ENCODE peak calls at places on chromosomes 1 and 21, in five cellular contexts. Y is mucosa of descending colon; R is NCI-H1694; F is stimulated activated CD8-positive, alpha-beta memory T cell treated with anti-CD3 and anti-CD28 coated beads, Interleukin-7, amount 100 ng/mL, for 1 hour; T is Ammon's horn. G is an unnamed sample.

GRCh38 chr1:225431081-225431863 is 3.4 kb upstream of the LBR start:
- DNase-seq in Y (no peak), R (no peak), F (no peak), T (no peak), G (no peak)

GRCh38 chr1:12021616-12022015 is 2.3 kb downstream of the MIIP start:
- DNase-seq in Y (no peak), R (no peak), F (no peak), T (no peak), G (no peak)

GRCh38 chr1:114040273-114041043 is 61.2 kb downstream of the OLFML3 start:
- DNase-seq in Y (no peak), R (no peak), F (no peak), T (peak; percentile 48), G (no peak)

GRCh38 chr1:247338723-247339270 is 7.1 kb upstream of the ZNF496 start:
- DNase-seq in Y (no peak), R (no peak), F (no peak), T (no peak), G (no peak)

GRCh38 chr1:209652873-209653401 is 712 bp upstream of the LAMB3 start:
- DNase-seq in Y (peak; percentile 92), R (peak; percentile 36), F (no peak), T (peak; percentile 93), G (peak; percentile 83)

GRCh38 chr1:55484173-55484572 is 269.0 kb upstream of the USP24 start:
- DNase-seq in Y (no peak), R (no peak), F (no peak), T (no peak), G (no peak)

GRCh38 chr1:235939488-235939775 is 72.7 kb upstream of the LYST start:
- DNase-seq in Y (no peak), R (no peak), F (no peak), T (no peak), G (no peak)

GRCh38 chr1:155269381-155269780 is 3.9 kb downstream of the CLK2 start:
- DNase-seq in Y (no peak), R (no peak), F (no peak), T (no peak), G (no peak)

GRCh38 chr1:9101510-9102146 is 27.3 kb downstream of the GPR157 start:
- DNase-seq in Y (peak; percentile 39), R (peak; percentile 43), F (no peak), T (peak; percentile 58), G (no peak)

GRCh38 chr21:32463889-32464300 is 51.4 kb downstream of the EVA1C start:
- DNase-seq in Y (no peak), R (no peak), F (no peak), T (no peak), G (no peak)

GRCh38 chr21:44892095-44892494 is 18.6 kb upstream of the PTTG1IP start:
- DNase-seq in Y (no peak), R (no peak), F (no peak), T (no peak), G (no peak)

GRCh38 chr1:21773585-21773984 is 9.4 kb downstream of the USP48 start:
- DNase-seq in Y (no peak), R (no peak), F (no peak), T (no peak), G (no peak)

GRCh38 chr1:31871703-31872102 is 55.9 kb upstream of the SPOCD1 start:
- DNase-seq in Y (no peak), R (no peak), F (no peak), T (no peak), G (no peak)

GRCh38 chr1:37851782-37852210 is 7.6 kb downstream of the MTF1 start:
- DNase-seq in Y (no peak), R (no peak), F (no peak), T (peak; percentile 13), G (no peak)

GRCh38 chr1:182192215-182192614 is 130.7 kb upstream of the ZNF648 start:
- DNase-seq in Y (no peak), R (no peak), F (no peak), T (no peak), G (no peak)

GRCh38 chr1:203268901-203269653 is 36.2 kb upstream of the BTG2 start:
- DNase-seq in Y (no peak), R (peak; percentile 72), F (no peak), T (peak; percentile 92), G (no peak)

GRCh38 chr21:29293495-29293894 is 5.2 kb upstream of the BACH1 start:
- DNase-seq in Y (no peak), R (no peak), F (no peak), T (no peak), G (no peak)

GRCh38 chr1:17731460-17731859 is 23.7 kb upstream of the ACTL8 start:
- DNase-seq in Y (no peak), R (no peak), F (no peak), T (no peak), G (no peak)

GRCh38 chr1:56827711-56828110 is 8.5 kb upstream of the FYB2 start:
- DNase-seq in Y (no peak), R (peak; percentile 64), F (no peak), T (peak; percentile 39), G (no peak)

GRCh38 chr1:108816049-108816882 is 40.6 kb downstream of the AKNAD1 start:
- DNase-seq in Y (peak; percentile 62), R (no peak), F (no peak), T (peak; percentile 94), G (peak; percentile 43)

GRCh38 chr1:15326691-15327530 is 79.9 kb downstream of the FHAD1 start:
- DNase-seq in Y (no peak), R (no peak), F (no peak), T (no peak), G (no peak)

GRCh38 chr1:8394456-8395321 is 76.8 kb downstream of the SLC45A1 start:
- DNase-seq in Y (no peak), R (no peak), F (no peak), T (no peak), G (no peak)

GRCh38 chr1:166980818-166981217 is 5.5 kb upstream of the ILDR2 start:
- DNase-seq in Y (no peak), R (no peak), F (no peak), T (no peak), G (no peak)

GRCh38 chr1:108033486-108034081 is 68.6 kb upstream of the VAV3 start:
- DNase-seq in Y (no peak), R (no peak), F (no peak), T (no peak), G (no peak)

GRCh38 chr1:67614511-67614934 is 70.5 kb upstream of the GADD45A start:
- DNase-seq in Y (no peak), R (no peak), F (no peak), T (no peak), G (no peak)

GRCh38 chr1:205449750-205450443 is 5.9 kb downstream of the BLACAT1 start:
- DNase-seq in Y (peak; percentile 82), R (no peak), F (no peak), T (no peak), G (no peak)

GRCh38 chr1:59505596-59506028 is 208.7 kb downstream of the FGGY start:
- DNase-seq in Y (no peak), R (no peak), F (no peak), T (no peak), G (no peak)

GRCh38 chr1:94009304-94009703 is 100.1 kb upstream of the GCLM start:
- DNase-seq in Y (no peak), R (no peak), F (no peak), T (no peak), G (no peak)

GRCh38 chr1:5648410-5649165 is 343.6 kb downstream of the NPHP4 start:
- DNase-seq in Y (no peak), R (no peak), F (no peak), T (no peak), G (no peak)

GRCh38 chr21:41403331-41403730 is 22.7 kb upstream of the MX1 start:
- DNase-seq in Y (no peak), R (no peak), F (no peak), T (no peak), G (no peak)

GRCh38 chr1:108560430-108561144 is 687 bp downstream of the EEIG2 start:
- DNase-seq in Y (peak; percentile 74), R (peak; percentile 10), F (no peak), T (peak; percentile 51), G (peak; percentile 49)

GRCh38 chr1:156911587-156912298 is 8.7 kb upstream of the LRRC71 start:
- DNase-seq in Y (no peak), R (no peak), F (no peak), T (peak; percentile 43), G (no peak)

GRCh38 chr1:94329986-94330385 is 88.2 kb upstream of the ABCD3 start:
- DNase-seq in Y (no peak), R (no peak), F (no peak), T (peak; percentile 9), G (no peak)

G was measured in mesothelial cell of epicardium.